ENCODE peak calls at places on chromosome 7, in eight cellular contexts. One of them, this sample, is unnamed.
A peak's percentile ranks its signal among the peaks of the same experiment; 100 is the strongest.

GRCh38 chr7:146486519-146486918 is 369.9 kb downstream of the CNTNAP2 start:
- DNase-seq in uterus: no peak
- DNase-seq in coronary artery: no peak
- DNase-seq in epithelial cell of esophagus: no peak
- DNase-seq in right lobe of liver: no peak
- DNase-seq in lower leg skin: no peak
- DNase-seq in AG09319: no peak
- DNase-seq in transverse colon: no peak
- DNase-seq in this sample: no peak

GRCh38 chr7:30804078-30804661 is 33.0 kb downstream of the MINDY4 start:
- DNase-seq in right lobe of liver: no peak
- DNase-seq in epithelial cell of esophagus: peak; percentile 72
- DNase-seq in coronary artery: no peak
- DNase-seq in transverse colon: no peak
- DNase-seq in uterus: no peak
- DNase-seq in AG09319: peak; percentile 62
- DNase-seq in lower leg skin: no peak
- DNase-seq in this sample: no peak

GRCh38 chr7:37489703-37490102 is 41.0 kb upstream of the ELMO1 start:
- DNase-seq in right lobe of liver: no peak
- DNase-seq in epithelial cell of esophagus: no peak
- DNase-seq in lower leg skin: no peak
- DNase-seq in uterus: no peak
- DNase-seq in transverse colon: no peak
- DNase-seq in AG09319: no peak
- DNase-seq in coronary artery: no peak
- DNase-seq in this sample: no peak

GRCh38 chr7:74410772-74411171 is 42.9 kb upstream of the GTF2IRD1 start:
- DNase-seq in right lobe of liver: no peak
- DNase-seq in lower leg skin: no peak
- DNase-seq in epithelial cell of esophagus: no peak
- DNase-seq in uterus: no peak
- DNase-seq in transverse colon: no peak
- DNase-seq in coronary artery: no peak
- DNase-seq in AG09319: no peak
- DNase-seq in this sample: no peak

GRCh38 chr7:24129597-24129996 is 154.4 kb upstream of the NPY start:
- DNase-seq in coronary artery: no peak
- DNase-seq in AG09319: peak; percentile 4
- DNase-seq in lower leg skin: no peak
- DNase-seq in transverse colon: no peak
- DNase-seq in epithelial cell of esophagus: peak; percentile 76
- DNase-seq in right lobe of liver: no peak
- DNase-seq in uterus: no peak
- DNase-seq in this sample: no peak

GRCh38 chr7:42085531-42085930 is 151.5 kb downstream of the GLI3 start:
- DNase-seq in AG09319: no peak
- DNase-seq in lower leg skin: no peak
- DNase-seq in transverse colon: no peak
- DNase-seq in right lobe of liver: no peak
- DNase-seq in uterus: no peak
- DNase-seq in coronary artery: no peak
- DNase-seq in epithelial cell of esophagus: no peak
- DNase-seq in this sample: no peak

GRCh38 chr7:149385195-149385955 is 75.5 kb downstream of the ZNF777 start:
- DNase-seq in uterus: no peak
- DNase-seq in right lobe of liver: no peak
- DNase-seq in transverse colon: no peak
- DNase-seq in epithelial cell of esophagus: no peak
- DNase-seq in coronary artery: no peak
- DNase-seq in lower leg skin: no peak
- DNase-seq in AG09319: no peak
- DNase-seq in this sample: no peak

GRCh38 chr7:129363-130221 is 62.8 kb upstream of the FAM20C start:
- DNase-seq in right lobe of liver: no peak
- DNase-seq in coronary artery: no peak
- DNase-seq in AG09319: peak; percentile 52
- DNase-seq in epithelial cell of esophagus: no peak
- DNase-seq in uterus: no peak
- DNase-seq in lower leg skin: peak; percentile 82
- DNase-seq in transverse colon: no peak
- DNase-seq in this sample: no peak

GRCh38 chr7:155907450-155908177 is 95.4 kb upstream of the SHH start:
- DNase-seq in transverse colon: no peak
- DNase-seq in right lobe of liver: no peak
- DNase-seq in epithelial cell of esophagus: no peak
- DNase-seq in coronary artery: no peak
- DNase-seq in uterus: no peak
- DNase-seq in lower leg skin: no peak
- DNase-seq in AG09319: no peak
- DNase-seq in this sample: no peak

GRCh38 chr7:130831817-130832481 is 97.9 kb upstream of the KLF14 start:
- DNase-seq in uterus: no peak
- DNase-seq in epithelial cell of esophagus: peak; percentile 52
- DNase-seq in coronary artery: no peak
- DNase-seq in transverse colon: no peak
- DNase-seq in lower leg skin: no peak
- DNase-seq in right lobe of liver: no peak
- DNase-seq in AG09319: no peak
- DNase-seq in this sample: no peak

DNA sequence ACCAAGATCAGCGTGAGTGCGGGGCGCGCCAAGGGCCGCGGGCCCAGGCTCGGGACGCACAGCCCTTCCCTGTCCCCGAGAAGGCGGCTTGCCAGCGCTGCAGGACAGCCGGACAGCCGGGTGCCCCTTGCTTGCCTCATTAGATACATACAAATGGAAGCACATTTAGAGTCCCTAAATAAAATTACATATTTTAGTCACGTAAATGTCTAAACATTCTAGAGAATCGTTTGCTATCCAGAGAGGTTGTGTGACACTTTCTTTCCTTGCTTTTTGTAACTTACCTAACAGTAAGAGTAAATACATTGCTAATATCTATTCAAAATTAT is 4.8 kb downstream of the VSTM2A start:
- DNase-seq in AG09319: no peak
- DNase-seq in epithelial cell of esophagus: no peak
- DNase-seq in uterus: no peak
- DNase-seq in right lobe of liver: no peak
- DNase-seq in coronary artery: no peak
- DNase-seq in lower leg skin: no peak
- DNase-seq in transverse colon: no peak
- DNase-seq in this sample: no peak
- TF ChIP-seq CTCF in AG09319: no peak
- TF ChIP-seq CTCF in epithelial cell of esophagus: no peak
- TF ChIP-seq CTCF in uterus: no peak
- TF ChIP-seq CTCF in right lobe of liver: no peak
- TF ChIP-seq CTCF in coronary artery: no peak
- TF ChIP-seq CTCF in lower leg skin: no peak
- TF ChIP-seq CTCF in transverse colon: no peak
- TF ChIP-seq CTCF in this sample: no peak

DNA sequence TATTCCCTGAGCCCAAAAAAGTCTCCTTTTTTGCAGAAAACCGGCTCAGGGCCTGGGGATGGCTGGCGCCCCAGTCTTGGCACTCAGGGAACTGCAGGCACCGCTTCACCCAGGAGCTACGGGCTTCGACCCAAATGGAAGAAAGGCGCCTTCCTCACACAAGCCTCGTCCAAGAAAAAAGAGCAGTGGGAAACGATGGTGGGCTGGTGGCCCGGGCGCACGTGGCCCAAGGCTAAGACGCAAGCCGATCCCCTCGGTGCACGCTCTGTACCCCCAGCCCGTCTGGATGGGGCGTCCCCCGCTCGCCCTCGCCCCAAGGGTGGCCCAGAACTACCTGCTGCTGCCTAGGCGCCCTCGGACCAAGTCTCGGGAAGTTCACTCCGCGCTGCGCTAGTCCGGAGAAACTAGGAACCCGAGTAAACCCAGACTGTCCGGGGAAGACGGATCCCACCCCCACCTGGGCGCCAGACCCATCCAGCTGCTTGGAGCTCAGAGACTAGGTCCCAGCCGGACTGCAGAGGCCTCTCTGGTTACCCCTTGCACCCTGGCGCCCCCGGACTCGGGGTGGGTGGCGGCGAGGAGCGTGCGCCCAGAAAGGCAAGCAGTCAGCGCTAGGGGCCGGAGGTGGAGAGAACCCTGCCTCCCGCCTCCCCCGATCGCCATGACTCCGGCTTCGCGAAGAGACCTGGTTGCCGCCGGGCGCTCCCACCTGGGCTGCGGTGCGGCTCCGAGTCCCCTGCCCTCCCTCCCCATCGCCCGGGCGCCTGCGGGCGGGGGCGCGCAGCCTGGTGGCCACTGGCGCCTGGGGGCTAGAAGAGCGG is 76.4 kb downstream of the CALN1 start:
- DNase-seq in AG09319: no peak
- DNase-seq in uterus: no peak
- DNase-seq in coronary artery: no peak
- DNase-seq in epithelial cell of esophagus: no peak
- DNase-seq in right lobe of liver: no peak
- DNase-seq in transverse colon: no peak
- DNase-seq in lower leg skin: no peak
- DNase-seq in this sample: no peak
- TF ChIP-seq CTCF in AG09319: no peak
- TF ChIP-seq CTCF in uterus: no peak
- TF ChIP-seq CTCF in coronary artery: no peak
- TF ChIP-seq CTCF in epithelial cell of esophagus: no peak
- TF ChIP-seq CTCF in right lobe of liver: no peak
- TF ChIP-seq CTCF in transverse colon: no peak
- TF ChIP-seq CTCF in lower leg skin: no peak
- TF ChIP-seq CTCF in this sample: no peak

GRCh38 chr7:66837661-66838060 is 83.4 kb upstream of the TMEM248 start:
- DNase-seq in lower leg skin: no peak
- DNase-seq in transverse colon: no peak
- DNase-seq in uterus: no peak
- DNase-seq in right lobe of liver: no peak
- DNase-seq in epithelial cell of esophagus: no peak
- DNase-seq in coronary artery: no peak
- DNase-seq in AG09319: no peak
- DNase-seq in this sample: peak; percentile 10

GRCh38 chr7:66840316-66840715 is 80.7 kb upstream of the TMEM248 start:
- DNase-seq in AG09319: no peak
- DNase-seq in transverse colon: no peak
- DNase-seq in lower leg skin: no peak
- DNase-seq in epithelial cell of esophagus: no peak
- DNase-seq in coronary artery: no peak
- DNase-seq in uterus: no peak
- DNase-seq in right lobe of liver: no peak
- DNase-seq in this sample: no peak

GRCh38 chr7:66839814-66840213 is 81.2 kb upstream of the TMEM248 start:
- DNase-seq in lower leg skin: no peak
- DNase-seq in right lobe of liver: no peak
- DNase-seq in uterus: no peak
- DNase-seq in epithelial cell of esophagus: no peak
- DNase-seq in coronary artery: no peak
- DNase-seq in AG09319: no peak
- DNase-seq in transverse colon: no peak
- DNase-seq in this sample: no peak

GRCh38 chr7:66832531-66833351 is 88.3 kb upstream of the TMEM248 start:
- DNase-seq in coronary artery: no peak
- DNase-seq in uterus: no peak
- DNase-seq in right lobe of liver: no peak
- DNase-seq in epithelial cell of esophagus: no peak
- DNase-seq in AG09319: no peak
- DNase-seq in lower leg skin: no peak
- DNase-seq in transverse colon: no peak
- DNase-seq in this sample: no peak

GRCh38 chr7:66837007-66837406 is 84.0 kb upstream of the TMEM248 start:
- DNase-seq in coronary artery: no peak
- DNase-seq in transverse colon: peak; percentile 34
- DNase-seq in right lobe of liver: no peak
- DNase-seq in AG09319: no peak
- DNase-seq in epithelial cell of esophagus: peak; percentile 42
- DNase-seq in uterus: no peak
- DNase-seq in lower leg skin: no peak
- DNase-seq in this sample: no peak
- TF ChIP-seq CTCF in coronary artery: no peak
- TF ChIP-seq CTCF in transverse colon: peak; percentile 40
- TF ChIP-seq CTCF in right lobe of liver: peak; percentile 14
- TF ChIP-seq CTCF in AG09319: peak; percentile 3
- TF ChIP-seq CTCF in epithelial cell of esophagus: peak; percentile 29
- TF ChIP-seq CTCF in uterus: no peak
- TF ChIP-seq CTCF in lower leg skin: no peak
- TF ChIP-seq CTCF in this sample: no peak

GRCh38 chr7:134879815-134880475 is 100.5 kb downstream of the CALD1 start:
- DNase-seq in lower leg skin: no peak
- DNase-seq in transverse colon: no peak
- DNase-seq in right lobe of liver: no peak
- DNase-seq in coronary artery: no peak
- DNase-seq in epithelial cell of esophagus: no peak
- DNase-seq in AG09319: no peak
- DNase-seq in uterus: no peak
- DNase-seq in this sample: no peak

GRCh38 chr7:134874407-134874806 is 95.0 kb downstream of the CALD1 start:
- DNase-seq in transverse colon: no peak
- DNase-seq in AG09319: no peak
- DNase-seq in lower leg skin: no peak
- DNase-seq in right lobe of liver: no peak
- DNase-seq in coronary artery: no peak
- DNase-seq in epithelial cell of esophagus: no peak
- DNase-seq in uterus: no peak
- DNase-seq in this sample: no peak

GRCh38 chr7:134875867-134876266 is 96.4 kb downstream of the CALD1 start:
- DNase-seq in lower leg skin: no peak
- DNase-seq in right lobe of liver: no peak
- DNase-seq in uterus: no peak
- DNase-seq in coronary artery: no peak
- DNase-seq in AG09319: no peak
- DNase-seq in epithelial cell of esophagus: no peak
- DNase-seq in transverse colon: no peak
- DNase-seq in this sample: no peak

GRCh38 chr7:134882481-134882880 is 103.0 kb downstream of the CALD1 start:
- DNase-seq in lower leg skin: no peak
- DNase-seq in coronary artery: no peak
- DNase-seq in AG09319: no peak
- DNase-seq in epithelial cell of esophagus: no peak
- DNase-seq in uterus: no peak
- DNase-seq in transverse colon: no peak
- DNase-seq in right lobe of liver: no peak
- DNase-seq in this sample: no peak

GRCh38 chr7:134878731-134879295 is 99.4 kb downstream of the CALD1 start:
- DNase-seq in lower leg skin: no peak
- DNase-seq in uterus: no peak
- DNase-seq in transverse colon: no peak
- DNase-seq in AG09319: no peak
- DNase-seq in coronary artery: no peak
- DNase-seq in right lobe of liver: no peak
- DNase-seq in epithelial cell of esophagus: no peak
- DNase-seq in this sample: no peak
- TF ChIP-seq CTCF in lower leg skin: no peak
- TF ChIP-seq CTCF in uterus: no peak
- TF ChIP-seq CTCF in transverse colon: no peak
- TF ChIP-seq CTCF in AG09319: no peak
- TF ChIP-seq CTCF in coronary artery: no peak
- TF ChIP-seq CTCF in right lobe of liver: peak; percentile 55
- TF ChIP-seq CTCF in epithelial cell of esophagus: peak; percentile 18
- TF ChIP-seq CTCF in this sample: peak; percentile 5